ENCODE peak calls at places on chromosomes 16 and 17, in five cellular contexts. J is substantia nigra; P is effector memory CD4-positive, alpha-beta T cell; S is CD8-positive, alpha-beta T cell; L is A549. M is an unnamed sample.

GRCh38 chr17:35257080-35257701 is 14.3 kb downstream of the SLFN5 start:
- DNase-seq in J (no peak), P (no peak), S (no peak), L (peak), M (no peak)

GRCh38 chr16:82671743-82672142 is 45.0 kb downstream of the CDH13 start:
- DNase-seq in J (no peak), P (peak), S (no peak), L (no peak), M (no peak)

GRCh38 chr17:72788950-72789585 is 303.4 kb downstream of the SLC39A11 start:
- DNase-seq in J (no peak), P (no peak), S (no peak), L (no peak), M (no peak)

GRCh38 chr17:40322417-40323315 is 13.7 kb downstream of the RARA start:
- DNase-seq in J (no peak), P (peak), S (peak), L (peak), M (no peak)

GRCh38 chr16:30398660-30399434 is 3.6 kb downstream of the ZNF48 start:
- DNase-seq in J (no peak), P (no peak), S (no peak), L (no peak), M (no peak)

GRCh38 chr16:874366-875181 is 74.0 kb upstream of the GNG13 start:
- DNase-seq in J (no peak), P (no peak), S (no peak), L (no peak), M (no peak)

GRCh38 chr16:65546353-65546791 is 424.5 kb upstream of the CDH11 start:
- DNase-seq in J (no peak), P (no peak), S (no peak), L (no peak), M (no peak)

GRCh38 chr16:53515811-53516210 is 12.8 kb upstream of the AKTIP start:
- DNase-seq in J (no peak), P (no peak), S (no peak), L (no peak), M (no peak)

GRCh38 chr16:83300326-83300725 is 507.5 kb upstream of the HSBP1 start:
- DNase-seq in J (no peak), P (no peak), S (no peak), L (no peak), M (no peak)

GRCh38 chr16:68331879-68332410 is 21.1 kb downstream of the PRMT7 start:
- DNase-seq in J (no peak), P (no peak), S (no peak), L (no peak), M (no peak)

GRCh38 chr16:10362077-10362863 is 23.6 kb upstream of the ATF7IP2 start:
- DNase-seq in J (no peak), P (no peak), S (no peak), L (no peak), M (peak)

GRCh38 chr17:34721326-34721725 is 141.9 kb downstream of the TMEM132E start:
- DNase-seq in J (no peak), P (no peak), S (no peak), L (no peak), M (no peak)

GRCh38 chr17:81552244-81553017 is at the start of gene FAAP100:
- DNase-seq in J (no peak), P (peak), S (peak), L (peak), M (peak)

GRCh38 chr16:3999479-3999868 is 116.8 kb downstream of the ADCY9 start:
- DNase-seq in J (no peak), P (no peak), S (no peak), L (peak), M (no peak)

GRCh38 chr17:31074772-31075538 is 19.8 kb upstream of the NF1 start:
- DNase-seq in J (no peak), P (no peak), S (no peak), L (peak), M (no peak)

GRCh38 chr16:56910114-56910511 is 21.8 kb upstream of the HERPUD1 start:
- DNase-seq in J (no peak), P (no peak), S (no peak), L (no peak), M (no peak)

GRCh38 chr16:80142276-80142675 is 398.5 kb upstream of the DYNLRB2 start:
- DNase-seq in J (no peak), P (no peak), S (no peak), L (no peak), M (no peak)

GRCh38 chr17:77457572-77458201 is 316.9 kb downstream of the SEC14L1 start:
- DNase-seq in J (no peak), P (no peak), S (no peak), L (no peak), M (no peak)

GRCh38 chr16:68786685-68787418 is 49.8 kb downstream of the CDH1 start:
- DNase-seq in J (peak), P (no peak), S (no peak), L (peak), M (peak)

GRCh38 chr16:11333696-11334095 is 11.6 kb upstream of the RMI2 start:
- DNase-seq in J (no peak), P (no peak), S (no peak), L (no peak), M (no peak)

GRCh38 chr17:80246266-80246681 is 14.4 kb upstream of the RNF213 start:
- DNase-seq in J (no peak), P (no peak), S (no peak), L (no peak), M (no peak)

GRCh38 chr16:11629071-11630030 is 38.9 kb upstream of the SNN start:
- DNase-seq in J (no peak), P (no peak), S (no peak), L (no peak), M (no peak)

GRCh38 chr16:67151431-67152097 is 766 bp upstream of the B3GNT9 start:
- DNase-seq in J (no peak), P (no peak), S (no peak), L (peak), M (no peak)

M was measured in HuH-7.5.